ENCODE peak calls at places on chromosomes 13 and 19, in nine cellular contexts. K, H, J, Q, G, V, X, W and M are unnamed samples. For H3K9me3, the result is how much of the 10 kb centered on the place peaks cover.

GRCh38 chr13:89465366-89465765 is 1794.2 kb downstream of the SLITRK5 start:
- DNase-seq in W (no peak), K (no peak), H (no peak), X (no peak), G (no peak), J (no peak), Q (no peak), V (no peak), M (no peak)

GRCh38 chr19:9043524-9043923 is 33.3 kb upstream of the MUC16 start:
- DNase-seq in K (no peak), J (peak), X (no peak), H (no peak), W (no peak), G (no peak), Q (no peak), V (no peak), M (no peak)

GRCh38 chr19:10543420-10544241 is at the start of gene ATG4D:
- DNase-seq in X (peak), Q (peak), G (peak), H (peak), J (peak), V (peak), K (peak), W (peak), M (peak)

GRCh38 chr13:93183302-93183701 is 43.3 kb upstream of the GPC6 start:
- DNase-seq in W (no peak), J (no peak), H (no peak), X (no peak), V (no peak), G (no peak), Q (no peak), K (no peak), M (no peak)

GRCh38 chr13:67156718-67157049 is 73.5 kb downstream of the PCDH9 start:
- DNase-seq in V (no peak), W (no peak), H (no peak), X (no peak), Q (no peak), K (no peak), J (no peak), G (no peak), M (no peak)

GRCh38 chr13:49494645-49495044 is 1.1 kb upstream of the PHF11 start:
- DNase-seq in J (peak), W (no peak), G (no peak), X (no peak), H (no peak), K (no peak), Q (no peak), V (no peak), M (no peak)

GRCh38 chr19:53865523-53865917 is 2.2 kb upstream of the MYADM start:
- DNase-seq in Q (no peak), K (peak), J (no peak), W (no peak), H (no peak), G (no peak), V (no peak), X (no peak), M (no peak)

GRCh38 chr13:109592776-109593175 is 193.6 kb downstream of the IRS2 start:
- DNase-seq in Q (no peak), K (no peak), H (no peak), J (no peak), V (no peak), W (no peak), G (no peak), X (no peak), M (no peak)

GRCh38 chr13:91375119-91375729 is 23.2 kb upstream of the GPC5 start:
- DNase-seq in X (no peak), V (no peak), Q (no peak), K (no peak), G (no peak), W (no peak), J (peak), H (no peak), M (no peak)
- TF ChIP-seq CTCF in X (no peak), V (peak), Q (peak), K (peak), G (peak), W (no peak), J (peak), H (no peak), M (peak)

GRCh38 chr19:49534632-49535385 is 7.0 kb downstream of the RCN3 start:
- DNase-seq in X (no peak), J (no peak), W (no peak), H (no peak), V (no peak), K (no peak), Q (no peak), G (no peak), M (no peak)
- H3K4me3 ChIP-seq in X (no peak), J (peak), W (no peak), H (no peak), V (no peak), K (no peak), Q (no peak), G (peak), M (peak)

DNA sequence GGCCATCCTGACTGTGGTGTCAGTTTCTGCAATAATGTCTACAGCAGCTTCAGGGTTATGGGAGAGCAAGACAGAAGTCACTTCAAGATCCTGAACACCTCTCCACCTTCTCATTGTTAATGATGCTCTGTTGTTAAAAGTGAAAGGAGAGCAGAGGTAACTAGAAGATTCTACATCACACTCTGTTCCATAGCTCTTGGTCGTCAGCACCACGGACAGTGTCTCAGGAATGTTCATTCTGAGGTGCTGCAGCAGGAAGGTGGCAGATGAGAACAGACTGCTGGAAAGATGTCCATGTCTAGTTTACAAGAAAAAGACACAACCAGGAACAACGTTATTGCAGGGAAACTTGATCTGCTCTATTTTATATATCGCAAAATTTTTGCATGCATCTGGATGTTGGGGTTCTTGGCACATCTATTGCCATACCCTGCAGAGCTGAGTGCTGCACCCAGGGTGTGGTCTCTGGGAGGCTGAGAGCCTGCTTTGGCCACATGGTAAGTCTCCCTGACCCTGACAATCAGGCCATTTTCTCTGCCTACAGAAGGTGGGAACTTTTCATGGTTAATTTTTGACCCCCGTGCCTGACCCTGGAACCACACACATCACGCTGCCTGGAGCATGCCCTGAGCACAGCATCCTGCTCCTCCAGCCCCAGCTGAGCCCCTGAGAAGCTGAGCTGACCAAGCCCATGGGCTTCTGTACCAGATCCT is 12.7 kb downstream of the CEACAM21 start:
- DNase-seq in X (no peak), G (no peak), V (no peak), J (peak), H (no peak), Q (no peak), K (no peak), W (no peak), M (no peak)
- H3K9me3 ChIP-seq in X (under half), G (under half), V (under half), J (under half), H (under half), Q (under half), K (under half), W (under half), M (under half)

GRCh38 chr19:13363235-13363634 is 143.0 kb downstream of the CACNA1A start:
- DNase-seq in H (no peak), K (no peak), J (no peak), W (no peak), G (no peak), V (no peak), X (no peak), Q (no peak), M (no peak)

GRCh38 chr19:13363954-13364353 is 142.3 kb downstream of the CACNA1A start:
- DNase-seq in V (no peak), K (no peak), J (no peak), Q (no peak), G (no peak), X (no peak), W (no peak), H (no peak), M (no peak)

GRCh38 chr19:13370948-13371347 is 135.3 kb downstream of the CACNA1A start:
- DNase-seq in J (no peak), W (no peak), V (no peak), Q (no peak), K (no peak), G (no peak), X (no peak), H (no peak), M (no peak)

DNA sequence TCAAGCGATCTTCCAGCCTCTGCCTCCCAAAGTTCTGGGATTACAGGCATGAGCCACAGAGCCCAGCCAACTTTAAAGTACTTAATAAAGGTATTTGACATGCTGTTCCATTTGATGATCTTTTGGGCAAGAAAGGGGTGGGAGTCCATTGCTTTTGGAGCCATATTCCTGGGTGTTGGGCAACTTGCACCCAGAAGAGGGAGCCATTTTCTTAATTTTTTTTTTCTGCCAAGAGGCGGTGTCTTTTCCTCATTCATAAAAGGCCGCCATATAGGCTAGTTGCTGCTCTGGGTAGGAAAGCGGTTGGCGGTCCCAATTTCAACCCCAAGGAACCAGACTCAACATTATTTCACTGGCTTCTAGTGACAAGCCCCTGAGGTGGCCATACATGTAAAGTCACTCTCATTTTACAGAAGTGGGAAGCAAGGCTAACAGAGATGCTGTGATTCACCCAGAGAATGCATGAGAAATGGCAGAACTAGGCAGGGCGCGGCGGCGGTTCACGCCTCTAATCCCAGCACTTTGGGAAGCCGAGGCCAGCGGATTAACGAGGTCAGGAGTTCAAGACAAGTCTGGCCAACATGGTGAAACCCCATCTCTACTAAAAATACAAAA is 139.6 kb downstream of the CACNA1A start:
- DNase-seq in K (no peak), Q (no peak), W (no peak), V (no peak), X (no peak), G (no peak), H (no peak), J (peak), M (no peak)
- TF ChIP-seq CTCF in K (no peak), Q (no peak), W (no peak), V (no peak), X (no peak), G (peak), H (no peak), J (peak), M (no peak)

GRCh38 chr13:99970761-99971575 is 599 bp downstream of the ZIC5 start:
- DNase-seq in G (no peak), X (no peak), H (no peak), J (no peak), K (no peak), Q (no peak), W (no peak), V (no peak), M (no peak)

GRCh38 chr13:99968521-99969367 is 2.8 kb downstream of the ZIC5 start:
- DNase-seq in Q (no peak), H (peak), G (no peak), X (no peak), V (no peak), W (no peak), K (peak), J (no peak), M (no peak)

GRCh38 chr13:99967884-99968520 is 3.6 kb downstream of the ZIC5 start:
- DNase-seq in V (no peak), W (no peak), H (no peak), J (no peak), Q (no peak), G (no peak), K (peak), X (no peak), M (no peak)

GRCh38 chr13:99969934-99970760 is 1.4 kb downstream of the ZIC5 start:
- DNase-seq in K (no peak), X (no peak), G (no peak), W (no peak), H (no peak), J (no peak), V (no peak), Q (peak), M (no peak)

DNA sequence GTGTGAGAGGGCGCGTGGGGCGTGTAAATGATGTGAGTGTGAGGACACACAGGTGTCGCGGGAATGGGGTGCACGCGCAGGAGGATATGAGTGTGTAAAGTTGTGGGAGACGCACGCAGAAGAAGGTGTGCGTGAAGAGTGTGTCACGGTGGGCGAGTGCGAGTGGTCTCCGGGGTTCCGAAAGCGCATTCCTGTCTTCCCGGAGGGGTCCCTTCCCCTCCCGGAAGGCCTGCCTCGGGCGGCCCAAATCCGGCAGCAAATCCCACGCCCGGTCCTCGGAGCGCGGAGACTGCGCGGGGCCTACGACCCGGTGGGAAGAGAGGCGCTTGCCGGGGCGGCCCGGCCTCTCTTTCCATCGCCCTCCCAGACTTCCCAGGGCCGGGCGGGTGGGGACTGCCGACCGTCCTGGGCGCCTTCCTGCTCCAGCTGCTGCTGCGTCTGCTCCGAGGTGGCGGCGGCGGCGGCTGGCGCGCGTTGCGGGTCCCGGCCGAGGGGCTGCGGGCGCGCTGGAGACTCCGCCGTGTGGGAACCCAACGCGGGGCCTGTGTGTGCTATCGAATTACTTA is 2.1 kb downstream of the ZIC5 start:
- DNase-seq in J (no peak), X (no peak), H (no peak), W (no peak), V (no peak), G (no peak), K (no peak), Q (no peak), M (no peak)
- H3K4me3 ChIP-seq in J (no peak), X (no peak), H (no peak), W (no peak), V (peak), G (peak), K (peak), Q (no peak), M (peak)